ENCODE peak calls at places on chromosomes 1 and 21, in four cellular contexts. U is Panc1, Q is upper lobe of left lung, B is HepG2. O is an unnamed sample.
A peak's percentile ranks its signal among the peaks of the same experiment; 100 is the strongest.

GRCh38 chr1:192766009-192766625 is 42.7 kb upstream of the RGS2 start:
- ATAC-seq in U (no peak), Q (no peak), B (no peak), O (no peak)

GRCh38 chr1:111719561-111720239 is 19.5 kb downstream of the INKA2 start:
- ATAC-seq in B (no peak), U (no peak), Q (no peak), O (peak; percentile 54)

GRCh38 chr1:21525340-21525717 is 16.1 kb downstream of the ALPL start:
- ATAC-seq in Q (peak; percentile 12), B (no peak), U (peak; percentile 42), O (no peak)

GRCh38 chr21:45135122-45135521 is 60.7 kb downstream of the ADARB1 start:
- ATAC-seq in U (no peak), Q (no peak), B (no peak), O (no peak)

GRCh38 chr1:29094433-29094832 is 29.3 kb downstream of the TMEM200B start:
- ATAC-seq in Q (no peak), U (no peak), B (no peak), O (no peak)

GRCh38 chr1:235423214-235423652 is 56.0 kb downstream of the TBCE start:
- ATAC-seq in Q (no peak), B (no peak), U (no peak), O (peak; percentile 7)

GRCh38 chr1:153552335-153552734 is 3.3 kb upstream of the S100A3 start:
- ATAC-seq in U (no peak), B (peak; percentile 67), Q (no peak), O (no peak)

GRCh38 chr1:166740668-166741276 is 98.5 kb upstream of the POGK start:
- ATAC-seq in U (no peak), Q (no peak), B (no peak), O (no peak)

GRCh38 chr1:164983023-164983650 is 373.4 kb downstream of the LMX1A start:
- ATAC-seq in Q (no peak), B (no peak), U (no peak), O (no peak)

GRCh38 chr1:236303675-236304074 is 21.9 kb upstream of the ERO1B start:
- ATAC-seq in U (no peak), Q (no peak), B (no peak), O (no peak)

GRCh38 chr1:36911631-36912364 is 122.5 kb downstream of the GRIK3 start:
- ATAC-seq in B (no peak), Q (no peak), U (no peak), O (no peak)

GRCh38 chr1:116508090-116508983 is 62.5 kb downstream of the CD58 start:
- ATAC-seq in Q (no peak), B (peak; percentile 60), U (no peak), O (no peak)

GRCh38 chr1:212712451-212713303 is 13.0 kb upstream of the BATF3 start:
- ATAC-seq in U (no peak), Q (no peak), B (no peak), O (no peak)

GRCh38 chr1:23774174-23774880 is 3.9 kb upstream of the PITHD1 start:
- ATAC-seq in B (no peak), Q (no peak), U (no peak), O (no peak)

GRCh38 chr1:23772854-23773242 is 5.4 kb upstream of the PITHD1 start:
- ATAC-seq in Q (no peak), B (no peak), U (no peak), O (no peak)

GRCh38 chr1:23776198-23776597 is 2.0 kb upstream of the PITHD1 start:
- ATAC-seq in Q (no peak), B (no peak), U (no peak), O (no peak)

GRCh38 chr1:23768733-23769132 is 9.5 kb upstream of the PITHD1 start:
- ATAC-seq in B (no peak), Q (no peak), U (no peak), O (no peak)

GRCh38 chr1:23772049-23772853 is 6.0 kb upstream of the PITHD1 start:
- ATAC-seq in U (peak; percentile 96), B (peak; percentile 90), Q (peak; percentile 96), O (peak; percentile 84)
- TF ChIP-seq POLR2AphosphoS5 in U (no peak), B (no peak), Q (no peak), O (no peak)

DNA sequence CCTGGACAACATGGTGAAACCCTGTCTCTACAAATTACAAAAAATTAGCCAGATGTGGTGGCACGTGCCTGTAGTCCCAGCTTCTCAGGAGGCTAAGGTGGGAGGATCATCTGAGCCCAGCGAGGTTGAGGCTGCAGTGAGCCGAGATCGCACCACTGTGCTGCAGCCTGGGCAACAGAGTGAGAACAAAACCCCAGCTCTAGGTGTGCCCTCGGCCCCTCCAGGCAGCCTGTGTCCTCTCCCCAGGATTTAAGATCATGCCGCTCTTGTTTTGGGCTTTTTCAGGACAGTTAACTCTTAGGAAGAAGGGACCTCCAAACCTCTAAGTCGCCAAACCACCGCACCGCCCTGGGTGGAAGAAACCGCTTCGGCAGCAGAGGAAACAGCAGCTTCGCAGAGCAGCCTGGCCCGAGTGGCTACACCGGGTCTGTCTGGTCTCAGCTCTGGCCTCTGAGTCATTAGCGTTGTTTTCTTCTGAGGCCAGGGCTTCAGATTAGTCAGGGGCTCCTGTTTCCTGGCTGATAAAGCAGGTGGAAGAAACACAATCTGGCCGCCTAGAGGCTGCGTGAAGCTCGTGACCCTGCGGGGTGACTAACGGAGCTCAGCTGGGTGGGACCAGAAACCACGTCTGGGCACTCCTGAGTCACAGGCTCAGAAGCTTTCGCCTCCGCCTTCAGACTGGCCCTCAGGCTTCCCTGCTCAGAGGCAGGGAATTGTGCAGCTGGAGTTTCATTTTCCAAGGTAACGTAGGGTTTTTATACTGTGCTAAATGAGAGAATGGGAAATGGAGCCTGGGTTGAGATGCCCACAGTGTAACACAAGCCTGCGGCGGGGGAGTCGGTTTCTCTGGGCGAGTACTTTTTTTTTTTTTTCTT is 44.7 kb downstream of the CHAF1B start:
- ATAC-seq in Q (peak; percentile 94), U (peak; percentile 92), B (peak; percentile 90), O (peak; percentile 97)
- H3K27ac ChIP-seq in Q (peak overlapping the region; percentile 41), U (peak overlapping the region; percentile 93), B (peak overlapping the region; percentile 22), O (peak overlapping the region; percentile 71)

GRCh38 chr1:202965441-202965821 is 1.6 kb downstream of the CYB5R1 start:
- ATAC-seq in U (no peak), B (no peak), Q (no peak), O (no peak)
- H3K4me3 ChIP-seq in U (no peak overlapping the region), B (no peak overlapping the region), Q (no peak overlapping the region), O (no peak overlapping the region)

GRCh38 chr1:113389953-113390834 is at the start of gene MAGI3:
- ATAC-seq in B (peak; percentile 90), Q (peak; percentile 97), U (peak; percentile 95), O (peak; percentile 98)
- TF ChIP-seq POLR2AphosphoS5 in B (peak; percentile 70), Q (peak; percentile 89), U (no peak), O (peak; percentile 77)

O was measured in gastroesophageal sphincter.